ENCODE peak calls at places on chromosomes 3 and 15, in seven cellular contexts. P is A172, U is T-helper 2 cell, O is left lung, F is NCI-H345, T is RWPE2, L is Right ventricle myocardium superior. Y is an unnamed sample.

GRCh38 chr3:188083011-188083410 is 70.9 kb upstream of the LPP start:
- DNase-seq in U (no peak), T (no peak), P (no peak), O (no peak), F (no peak), L (no peak), Y (no peak)

GRCh38 chr3:49006591-49007067 is 562 bp upstream of the WDR6 start:
- DNase-seq in T (no peak), P (no peak), L (no peak), F (peak; percentile 7), U (no peak), O (peak; percentile 86), Y (no peak)

GRCh38 chr15:26945046-26945445 is 25.9 kb upstream of the GABRG3 start:
- DNase-seq in T (no peak), F (no peak), O (no peak), L (no peak), P (no peak), U (no peak), Y (no peak)

GRCh38 chr3:17456650-17457049 is 285.8 kb downstream of the TBC1D5 start:
- DNase-seq in P (no peak), O (no peak), F (no peak), T (no peak), L (no peak), U (no peak), Y (no peak)

GRCh38 chr3:43581343-43581742 is 40.5 kb downstream of the ANO10 start:
- DNase-seq in F (no peak), T (no peak), P (no peak), O (no peak), L (no peak), U (no peak), Y (no peak)

GRCh38 chr15:44882499-44882968 is 74.0 kb upstream of the TERB2 start:
- DNase-seq in O (no peak), T (no peak), P (peak; percentile 8), L (no peak), U (no peak), F (peak; percentile 8), Y (no peak)

GRCh38 chr3:194397757-194398312 is 1.2 kb downstream of the GP5 start:
- DNase-seq in U (no peak), T (no peak), L (no peak), O (peak; percentile 74), P (no peak), F (no peak), Y (no peak)

GRCh38 chr3:58749948-58750347 is 83.4 kb upstream of the FAM3D start:
- DNase-seq in F (no peak), U (no peak), T (no peak), P (no peak), L (no peak), O (no peak), Y (no peak)

GRCh38 chr3:170425491-170426239 is 7.0 kb downstream of the CLDN11 start:
- DNase-seq in P (no peak), F (peak; percentile 36), U (no peak), O (no peak), T (no peak), L (no peak), Y (no peak)

GRCh38 chr3:38311474-38311873 is 29.4 kb downstream of the SLC22A14 start:
- DNase-seq in P (no peak), O (no peak), T (no peak), U (no peak), F (no peak), L (no peak), Y (no peak)

GRCh38 chr15:89794627-89795241 is 18.6 kb downstream of the MESP2 start:
- DNase-seq in T (peak; percentile 21), O (peak; percentile 6), U (no peak), L (no peak), P (no peak), F (peak; percentile 21), Y (no peak)

Y was measured in CD14-positive monocyte.